ENCODE peak calls at places on chromosomes 3 and 15, in four cellular contexts. One of them, this sample, is unnamed. For H3K27me3 and H3K4me1, the result is how much of the 10 kb centered on the place peaks cover.

GRCh38 chr3:25831578-25831977 is 41.7 kb downstream of the OXSM start:
- DNase-seq in GM23248: peak
- DNase-seq in breast epithelium: no peak
- DNase-seq in neural progenitor cell: peak
- DNase-seq in this sample: peak

GRCh38 chr3:29057326-29057725 is 223.5 kb upstream of the RBMS3 start:
- DNase-seq in GM23248: peak
- DNase-seq in breast epithelium: no peak
- DNase-seq in neural progenitor cell: peak
- DNase-seq in this sample: peak

GRCh38 chr3:22263042-22263441 is 512.0 kb upstream of the ZNF385D start:
- DNase-seq in GM23248: peak
- DNase-seq in breast epithelium: no peak
- DNase-seq in neural progenitor cell: no peak
- DNase-seq in this sample: no peak

GRCh38 chr3:176296066-176296597 is 901.1 kb downstream of the TBL1XR1 start:
- DNase-seq in GM23248: peak
- DNase-seq in breast epithelium: no peak
- DNase-seq in neural progenitor cell: no peak
- DNase-seq in this sample: no peak

GRCh38 chr15:81484076-81484475 is 110.1 kb upstream of the TMC3 start:
- DNase-seq in neural progenitor cell: no peak
- DNase-seq in breast epithelium: no peak
- DNase-seq in GM23248: no peak
- DNase-seq in this sample: no peak

GRCh38 chr3:56254261-56254660 is 214.0 kb downstream of the ERC2 start:
- DNase-seq in GM23248: no peak
- DNase-seq in neural progenitor cell: no peak
- DNase-seq in breast epithelium: no peak
- DNase-seq in this sample: no peak

GRCh38 chr3:35639251-35640185 is at the start of gene ARPP21:
- DNase-seq in neural progenitor cell: peak
- DNase-seq in GM23248: no peak
- DNase-seq in breast epithelium: no peak
- DNase-seq in this sample: no peak

GRCh38 chr15:67107014-67107812 is 41.8 kb downstream of the SMAD3 start:
- DNase-seq in breast epithelium: peak
- DNase-seq in GM23248: peak
- DNase-seq in neural progenitor cell: no peak
- DNase-seq in this sample: no peak

GRCh38 chr3:66904816-66905543 is 93.1 kb upstream of the KBTBD8 start:
- DNase-seq in GM23248: no peak
- DNase-seq in neural progenitor cell: no peak
- DNase-seq in breast epithelium: no peak
- DNase-seq in this sample: no peak

GRCh38 chr3:133442518-133442917 is 42.7 kb downstream of the BFSP2 start:
- DNase-seq in breast epithelium: no peak
- DNase-seq in GM23248: no peak
- DNase-seq in neural progenitor cell: no peak
- DNase-seq in this sample: no peak

GRCh38 chr15:67180514-67181191 is 73.8 kb downstream of the AAGAB start:
- DNase-seq in neural progenitor cell: peak
- DNase-seq in breast epithelium: no peak
- DNase-seq in GM23248: no peak
- DNase-seq in this sample: no peak

GRCh38 chr3:58404396-58404795 is 29.2 kb downstream of the PDHB start:
- DNase-seq in GM23248: peak
- DNase-seq in breast epithelium: no peak
- DNase-seq in neural progenitor cell: no peak
- DNase-seq in this sample: no peak

GRCh38 chr3:194274424-194275085 is 76.6 kb downstream of the CPN2 start:
- DNase-seq in neural progenitor cell: peak
- DNase-seq in GM23248: peak
- DNase-seq in breast epithelium: no peak
- DNase-seq in this sample: no peak

GRCh38 chr3:195236801-195237570 is 34.0 kb downstream of the XXYLT1 start:
- DNase-seq in GM23248: no peak
- DNase-seq in neural progenitor cell: no peak
- DNase-seq in breast epithelium: peak
- DNase-seq in this sample: no peak

GRCh38 chr3:43379343-43379742 is 93.0 kb downstream of the SNRK start:
- DNase-seq in neural progenitor cell: no peak
- DNase-seq in GM23248: peak
- DNase-seq in breast epithelium: no peak
- DNase-seq in this sample: no peak
- H3K27me3 ChIP-seq in neural progenitor cell: under half
- H3K27me3 ChIP-seq in GM23248: under half
- H3K27me3 ChIP-seq in breast epithelium: under half
- H3K27me3 ChIP-seq in this sample: under half

DNA sequence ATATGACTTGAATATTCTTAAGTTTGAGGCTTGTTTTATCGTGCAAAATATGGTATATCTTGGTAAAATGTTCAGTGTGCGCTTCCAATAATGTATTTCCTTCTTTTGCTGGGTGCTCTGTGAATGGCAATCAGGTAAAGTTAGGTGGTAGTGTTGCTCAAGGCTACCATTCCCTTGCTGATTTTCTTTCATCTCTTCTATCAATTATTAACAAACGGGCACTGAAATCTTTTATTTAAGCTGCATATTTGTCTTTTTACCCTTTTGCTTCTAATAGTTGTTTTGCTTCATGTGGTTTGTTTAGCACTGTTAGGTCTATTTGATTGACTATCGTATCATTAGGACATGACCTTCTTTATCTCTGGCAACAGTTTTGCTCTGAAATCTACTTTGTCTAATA is 242.3 kb downstream of the CTNNB1 start:
- DNase-seq in GM23248: no peak
- DNase-seq in breast epithelium: no peak
- DNase-seq in neural progenitor cell: no peak
- DNase-seq in this sample: no peak
- H3K4me1 ChIP-seq in GM23248: under half
- H3K4me1 ChIP-seq in breast epithelium: under half
- H3K4me1 ChIP-seq in neural progenitor cell: under half
- H3K4me1 ChIP-seq in this sample: under half

DNA sequence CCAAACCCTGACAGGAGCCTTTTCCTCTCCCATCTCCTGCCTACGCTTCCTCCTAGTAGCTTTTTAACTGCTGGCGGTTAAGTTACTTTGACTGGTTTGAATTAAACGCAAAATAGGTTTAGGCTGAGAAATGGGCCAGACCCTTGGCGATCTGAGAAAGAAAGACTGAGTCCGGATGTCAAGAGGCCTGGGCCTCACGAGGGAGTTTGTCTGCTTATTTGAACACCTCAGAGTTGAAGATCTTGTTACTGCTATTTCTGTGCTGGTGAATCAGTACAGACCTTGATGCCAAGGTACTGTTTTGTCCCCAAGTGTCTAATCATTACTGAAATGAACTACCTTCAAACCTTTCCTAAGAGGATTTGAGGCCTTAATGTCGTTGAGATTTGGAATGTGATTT is 769 bp upstream of the FMN1 start:
- DNase-seq in breast epithelium: no peak
- DNase-seq in GM23248: no peak
- DNase-seq in neural progenitor cell: no peak
- DNase-seq in this sample: no peak
- H3K27me3 ChIP-seq in breast epithelium: under half
- H3K27me3 ChIP-seq in GM23248: under half
- H3K27me3 ChIP-seq in neural progenitor cell: under half
- H3K27me3 ChIP-seq in this sample: under half

GRCh38 chr15:69874321-69874720 is 223.4 kb downstream of the TLE3 start:
- DNase-seq in GM23248: no peak
- DNase-seq in neural progenitor cell: no peak
- DNase-seq in breast epithelium: no peak
- DNase-seq in this sample: no peak
- H3K4me1 ChIP-seq in GM23248: under half
- H3K4me1 ChIP-seq in neural progenitor cell: under half
- H3K4me1 ChIP-seq in breast epithelium: under half
- H3K4me1 ChIP-seq in this sample: under half

GRCh38 chr15:74301583-74302374 is 65.7 kb downstream of the CCDC33 start:
- DNase-seq in neural progenitor cell: peak
- DNase-seq in GM23248: no peak
- DNase-seq in breast epithelium: no peak
- DNase-seq in this sample: no peak

GRCh38 chr15:74303741-74304309 is 63.6 kb downstream of the CYP11A1 start:
- DNase-seq in breast epithelium: no peak
- DNase-seq in neural progenitor cell: no peak
- DNase-seq in GM23248: no peak
- DNase-seq in this sample: no peak

GRCh38 chr15:74302821-74303359 is 64.6 kb downstream of the CYP11A1 start:
- DNase-seq in GM23248: peak
- DNase-seq in breast epithelium: no peak
- DNase-seq in neural progenitor cell: peak
- DNase-seq in this sample: peak

GRCh38 chr15:74297867-74298266 is 61.7 kb downstream of the CCDC33 start:
- DNase-seq in neural progenitor cell: no peak
- DNase-seq in GM23248: no peak
- DNase-seq in breast epithelium: no peak
- DNase-seq in this sample: no peak

GRCh38 chr15:74300057-74300620 is 64.0 kb downstream of the CCDC33 start:
- DNase-seq in GM23248: no peak
- DNase-seq in neural progenitor cell: peak
- DNase-seq in breast epithelium: no peak
- DNase-seq in this sample: peak
- H3K27me3 ChIP-seq in GM23248: under half
- H3K27me3 ChIP-seq in neural progenitor cell: under half
- H3K27me3 ChIP-seq in breast epithelium: under half
- H3K27me3 ChIP-seq in this sample: half or more

GRCh38 chr15:40087991-40088928 is 20.4 kb downstream of the BMF start:
- DNase-seq in breast epithelium: no peak
- DNase-seq in GM23248: peak
- DNase-seq in neural progenitor cell: no peak
- DNase-seq in this sample: peak
- H3K4me1 ChIP-seq in breast epithelium: under half
- H3K4me1 ChIP-seq in GM23248: under half
- H3K4me1 ChIP-seq in neural progenitor cell: half or more
- H3K4me1 ChIP-seq in this sample: half or more

This sample was measured in HAP-1.